ENCODE peak calls at places on chromosomes 3 and 15, in ten cellular contexts. S is CD4-positive, alpha-beta memory T cell; K is psoas muscle; D is uterus; L is cardiac fibroblast; Z is cardiac muscle cell; Q is neuronal stem cell; N is lower lobe of right lung; X is fibroblast of mammary gland; M is BE2C. R is an unnamed sample.

GRCh38 chr3:80252113-80252512 is 484.3 kb upstream of the ROBO1 start:
- DNase-seq in M (no peak), S (no peak), Z (no peak), K (no peak), X (no peak), L (no peak), N (no peak), D (no peak), Q (no peak), R (no peak)

GRCh38 chr3:43873723-43874122 is 183.0 kb downstream of the ABHD5 start:
- DNase-seq in Q (no peak), K (no peak), S (no peak), Z (no peak), D (no peak), X (no peak), M (no peak), L (no peak), N (no peak), R (no peak)

GRCh38 chr15:83657549-83657948 is 3.6 kb downstream of the ADAMTSL3 start:
- DNase-seq in K (no peak), N (no peak), S (no peak), X (peak; percentile 6), M (no peak), Z (no peak), Q (no peak), D (no peak), L (no peak), R (no peak)

GRCh38 chr3:71688121-71688520 is 37.1 kb downstream of the EIF4E3 start:
- DNase-seq in N (no peak), S (no peak), X (no peak), M (no peak), L (no peak), Z (no peak), D (no peak), Q (no peak), K (no peak), R (no peak)

GRCh38 chr3:192851821-192852352 is 65.8 kb downstream of the MB21D2 start:
- DNase-seq in L (peak; percentile 89), D (no peak), M (no peak), S (no peak), K (peak; percentile 76), X (peak; percentile 76), N (peak; percentile 75), Q (no peak), Z (no peak), R (no peak)

GRCh38 chr3:40990062-40990456 is 209.2 kb upstream of the CTNNB1 start:
- DNase-seq in D (no peak), N (no peak), X (peak; percentile 20), S (no peak), M (no peak), Q (no peak), Z (no peak), L (no peak), K (no peak), R (no peak)

GRCh38 chr3:146166450-146167222 is 5.7 kb upstream of the PLOD2 start:
- DNase-seq in S (no peak), Z (peak; percentile 28), X (peak; percentile 97), N (no peak), M (no peak), L (peak; percentile 80), K (no peak), Q (no peak), D (peak; percentile 37), R (no peak)

GRCh38 chr3:14532691-14533456 is 7.3 kb downstream of the GRIP2 start:
- DNase-seq in Q (no peak), Z (no peak), L (peak; percentile 5), S (no peak), X (peak; percentile 10), K (peak; percentile 75), N (no peak), M (peak; percentile 43), D (no peak), R (no peak)

GRCh38 chr3:194200422-194201060 is 64.6 kb downstream of the HES1 start:
- DNase-seq in N (no peak), X (no peak), Q (no peak), M (peak; percentile 22), L (peak; percentile 69), D (no peak), K (no peak), Z (no peak), S (no peak), R (no peak)

GRCh38 chr3:168847293-168847883 is 751.7 kb upstream of the GOLIM4 start:
- DNase-seq in X (peak; percentile 50), L (peak; percentile 58), K (no peak), D (no peak), Z (peak; percentile 55), N (no peak), Q (peak; percentile 23), S (no peak), M (peak; percentile 8), R (no peak)

GRCh38 chr3:129605593-129606521 is 619 bp downstream of the PLXND1 start:
- DNase-seq in N (peak; percentile 73), Z (peak; percentile 67), M (peak; percentile 76), D (peak; percentile 59), S (peak; percentile 63), Q (no peak), X (peak; percentile 41), L (peak; percentile 60), K (peak; percentile 82), R (no peak)

GRCh38 chr3:39210078-39210477 is 17.7 kb upstream of the XIRP1 start:
- DNase-seq in K (no peak), Q (no peak), D (no peak), M (no peak), N (no peak), L (no peak), S (no peak), X (no peak), Z (no peak), R (no peak)

GRCh38 chr15:64742385-64742784 is 33.0 kb downstream of the RBPMS2 start:
- DNase-seq in Z (no peak), Q (no peak), S (no peak), N (no peak), M (no peak), L (no peak), X (no peak), D (no peak), K (no peak), R (no peak)

GRCh38 chr3:148791296-148791695 is 36.3 kb upstream of the CPB1 start:
- DNase-seq in Q (peak; percentile 12), D (no peak), Z (no peak), X (peak; percentile 18), N (no peak), K (no peak), M (peak; percentile 32), S (no peak), L (no peak), R (no peak)

GRCh38 chr3:189703865-189704264 is 72.7 kb downstream of the TP63 start:
- DNase-seq in S (no peak), L (no peak), D (no peak), Z (no peak), Q (no peak), N (no peak), X (no peak), M (no peak), K (no peak), R (no peak)

GRCh38 chr15:49452595-49452994 is 29.6 kb downstream of the FGF7 start:
- DNase-seq in X (no peak), M (no peak), N (no peak), Z (no peak), L (no peak), K (no peak), D (no peak), S (no peak), Q (no peak), R (no peak)

GRCh38 chr15:92205255-92205739 is 188.4 kb upstream of the ST8SIA2 start:
- DNase-seq in Q (no peak), X (no peak), M (peak; percentile 7), N (no peak), D (no peak), L (no peak), S (no peak), K (no peak), Z (peak; percentile 43), R (no peak)

GRCh38 chr15:74011610-74012009 is 17.1 kb downstream of the PML start:
- DNase-seq in Z (no peak), X (peak; percentile 63), L (peak; percentile 91), D (peak; percentile 83), S (no peak), K (no peak), M (no peak), N (no peak), Q (no peak), R (no peak)

GRCh38 chr15:32642667-32643425 is 1.3 kb downstream of the SCG5 start:
- DNase-seq in Z (no peak), L (no peak), D (no peak), K (no peak), S (no peak), M (no peak), X (no peak), N (no peak), Q (no peak), R (no peak)
- H3K4me3 ChIP-seq in Z (no peak overlapping the region), L (no peak overlapping the region), D (no peak overlapping the region), K (no peak overlapping the region), S (no peak overlapping the region), M (peak overlapping the region; percentile 54), X (no peak overlapping the region), N (no peak overlapping the region), Q (no peak overlapping the region), R (no peak overlapping the region)

GRCh38 chr15:62400778-62401177 is 235.7 kb upstream of the C2CD4B start:
- DNase-seq in S (no peak), Z (no peak), N (no peak), K (no peak), L (no peak), M (no peak), X (no peak), D (no peak), Q (no peak), R (no peak)
- H3K4me3 ChIP-seq in S (no peak overlapping the region), Z (no peak overlapping the region), N (no peak overlapping the region), K (no peak overlapping the region), L (no peak overlapping the region), M (no peak overlapping the region), X (no peak overlapping the region), D (no peak overlapping the region), Q (no peak overlapping the region), R (no peak overlapping the region)

DNA sequence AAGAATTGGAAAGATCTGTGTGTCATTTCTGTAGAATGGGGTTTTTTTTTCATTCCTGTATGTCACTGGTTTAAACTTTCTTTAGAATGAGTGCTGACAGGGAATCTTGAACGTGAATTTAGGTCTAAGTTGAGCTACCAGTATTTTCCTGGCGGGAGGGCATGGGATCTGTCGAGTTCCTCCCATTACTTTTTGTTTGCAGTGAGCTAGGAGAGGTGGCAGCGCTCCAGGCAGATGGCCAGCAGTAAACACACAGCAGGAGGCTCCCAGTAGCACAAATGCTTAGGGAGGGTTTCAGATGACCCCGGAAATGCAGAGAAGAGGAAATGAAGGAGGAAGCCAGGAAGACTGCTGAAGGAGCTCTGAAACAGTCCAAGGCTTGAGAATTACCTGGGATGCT is 185.8 kb downstream of the PLCL2 start:
- DNase-seq in K (peak; percentile 65), S (no peak), X (peak; percentile 55), Z (no peak), Q (no peak), N (no peak), D (no peak), M (no peak), L (peak; percentile 55), R (no peak)
- H3K4me3 ChIP-seq in K (peak overlapping the region; percentile 32), S (no peak overlapping the region), X (no peak overlapping the region), Z (no peak overlapping the region), Q (no peak overlapping the region), N (no peak overlapping the region), D (no peak overlapping the region), M (no peak overlapping the region), L (no peak overlapping the region), R (no peak overlapping the region)

DNA sequence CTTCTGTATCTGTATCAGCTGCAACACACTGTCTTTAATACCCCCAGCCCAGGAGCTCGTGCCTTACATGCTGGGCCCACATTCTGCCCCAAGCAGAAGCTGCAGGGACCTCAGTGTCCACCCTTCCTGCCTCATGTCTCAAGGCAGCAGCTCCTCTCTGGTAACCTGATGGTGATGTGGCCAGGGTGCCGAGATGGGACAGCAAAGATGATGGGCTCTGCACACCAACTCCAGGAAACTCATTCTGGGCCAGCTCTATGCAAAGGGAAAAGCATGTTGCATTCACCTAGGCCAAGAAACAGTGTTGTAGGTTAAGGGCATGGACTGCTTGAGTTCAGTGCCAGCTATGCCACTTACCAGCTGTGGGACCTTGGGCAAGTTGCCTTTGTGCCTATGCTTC is 79.5 kb upstream of the PRR23C start:
- DNase-seq in K (no peak), N (no peak), L (no peak), S (no peak), M (no peak), Q (no peak), X (no peak), Z (no peak), D (no peak), R (no peak)
- H3K4me3 ChIP-seq in K (no peak overlapping the region), N (no peak overlapping the region), L (no peak overlapping the region), S (no peak overlapping the region), M (no peak overlapping the region), Q (no peak overlapping the region), X (no peak overlapping the region), Z (no peak overlapping the region), D (no peak overlapping the region), R (no peak overlapping the region)

R was measured in GM12864.